ENCODE peak calls at places on chromosomes 12 and 14, in four cellular contexts. K, C, A and R are unnamed samples.

GRCh38 chr12:92094751-92095161 is 50.9 kb downstream of the BTG1 start:
- DNase-seq in K (no peak), C (no peak), A (no peak), R (peak)

GRCh38 chr12:26701604-26702215 is 131.3 kb downstream of the ITPR2 start:
- DNase-seq in K (no peak), C (no peak), A (peak), R (peak)

GRCh38 chr12:116123511-116124258 is 153.8 kb downstream of the MED13L start:
- DNase-seq in K (no peak), C (no peak), A (peak), R (peak)

GRCh38 chr12:24997970-24998582 is 49.2 kb upstream of the BCAT1 start:
- DNase-seq in K (peak), C (no peak), A (no peak), R (peak)

GRCh38 chr12:57889541-57889989 is 43.0 kb upstream of the CTDSP2 start:
- DNase-seq in K (no peak), C (no peak), A (no peak), R (peak)

GRCh38 chr12:94148841-94149780 is 734 bp downstream of the PLXNC1 start:
- DNase-seq in K (no peak), C (no peak), A (no peak), R (peak)

GRCh38 chr12:104615048-104615561 is 158.4 kb downstream of the CHST11 start:
- DNase-seq in K (no peak), C (no peak), A (no peak), R (no peak)

GRCh38 chr12:103505371-103506236 is 9.8 kb upstream of the C12orf42 start:
- DNase-seq in K (peak), C (no peak), A (no peak), R (no peak)

GRCh38 chr12:39443704-39444234 is 849 bp upstream of the KIF21A start:
- DNase-seq in K (no peak), C (no peak), A (no peak), R (no peak)

GRCh38 chr12:101855364-101855884 is 22.0 kb upstream of the DRAM1 start:
- DNase-seq in K (no peak), C (no peak), A (peak), R (peak)

GRCh38 chr14:35242599-35243311 is 49.4 kb upstream of the PSMA6 start:
- DNase-seq in K (no peak), C (no peak), A (no peak), R (no peak)

GRCh38 chr12:49336645-49337584 is at the start of gene C1QL4:
- DNase-seq in K (no peak), C (no peak), A (peak), R (peak)

GRCh38 chr12:65878540-65878939 is 54.3 kb downstream of the HMGA2 start:
- DNase-seq in K (no peak), C (no peak), A (no peak), R (no peak)

GRCh38 chr14:32073537-32074189 is 3.4 kb upstream of the ARHGAP5 start:
- DNase-seq in K (peak), C (no peak), A (peak), R (peak)

GRCh38 chr12:47209014-47209413 is 129.3 kb upstream of the AMIGO2 start:
- DNase-seq in K (no peak), C (no peak), A (no peak), R (no peak)

GRCh38 chr14:105864116-105864515 is 337.7 kb downstream of the TMEM121 start:
- DNase-seq in K (no peak), C (no peak), A (no peak), R (no peak)

GRCh38 chr14:31982642-31983041 is 94.5 kb upstream of the ARHGAP5 start:
- DNase-seq in K (no peak), C (no peak), A (no peak), R (no peak)

GRCh38 chr12:112121780-112122565 is 3.4 kb upstream of the TRAFD1 start:
- DNase-seq in K (no peak), C (no peak), A (peak), R (peak)

GRCh38 chr12:120439646-120440247 is 1.8 kb downstream of the COX6A1 start:
- DNase-seq in K (peak), C (no peak), A (peak), R (peak)

GRCh38 chr12:47558625-47559345 is 147.0 kb downstream of the RPAP3 start:
- DNase-seq in K (no peak), C (no peak), A (no peak), R (no peak)

GRCh38 chr14:94144765-94145164 is 15.4 kb upstream of the IFI27L2 start:
- DNase-seq in K (no peak), C (no peak), A (no peak), R (no peak)

GRCh38 chr12:108856428-108857157 is 790 bp downstream of the SSH1 start:
- DNase-seq in K (no peak), C (no peak), A (peak), R (peak)

GRCh38 chr12:57569858-57570257 is 20.0 kb downstream of the KIF5A start:
- DNase-seq in K (no peak), C (no peak), A (no peak), R (no peak)

GRCh38 chr14:55850803-55851202 is 267.4 kb upstream of the PELI2 start:
- DNase-seq in K (no peak), C (no peak), A (no peak), R (peak)

GRCh38 chr12:49362077-49362476 is 5.2 kb upstream of the SPATS2 start:
- DNase-seq in K (no peak), C (no peak), A (no peak), R (no peak)

DNA sequence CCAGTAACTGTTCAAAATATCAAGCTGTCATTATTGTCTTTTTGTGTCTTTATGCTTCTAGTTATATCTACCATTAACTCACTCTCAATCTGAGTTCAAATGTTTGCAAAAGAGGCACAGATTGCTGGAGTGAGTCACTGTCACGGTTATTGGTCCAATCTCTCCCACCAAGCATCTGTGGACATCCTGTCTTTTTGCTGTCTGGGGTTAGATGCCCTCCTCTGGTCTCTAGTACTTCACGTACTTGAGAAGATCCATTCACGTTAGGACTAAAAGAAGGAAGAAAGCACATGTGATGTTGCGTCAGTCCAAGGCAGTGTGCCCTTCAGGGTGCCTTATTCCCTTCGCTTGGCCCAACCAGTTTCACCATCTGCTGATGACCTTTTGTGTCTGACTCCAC is 72.2 kb upstream of the STXBP6 start:
- DNase-seq in K (no peak), C (no peak), A (no peak), R (no peak)
- TF ChIP-seq CHD1 in K (no peak), C (no peak), A (no peak), R (no peak)

DNA sequence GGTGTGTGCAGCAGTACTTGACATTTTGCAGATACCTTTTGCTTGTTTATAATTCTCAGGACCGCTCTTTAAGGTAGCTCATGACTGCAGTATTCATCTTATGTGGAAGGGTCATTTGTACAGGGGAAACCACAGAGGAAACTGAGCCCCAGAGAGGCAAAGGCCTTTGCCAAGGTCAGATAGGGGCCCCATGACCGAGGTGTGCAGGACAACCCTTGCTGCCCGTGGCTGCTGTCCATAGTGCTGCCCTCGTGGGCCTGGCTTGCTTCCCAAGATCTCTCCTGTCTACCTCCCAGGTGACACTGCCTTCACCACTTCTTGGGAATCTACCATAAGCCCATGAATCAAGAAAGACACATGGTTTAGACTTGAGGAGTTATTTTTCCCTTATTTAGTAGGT is 198.7 kb upstream of the BCL2L14 start:
- DNase-seq in K (no peak), C (no peak), A (no peak), R (no peak)
- TF ChIP-seq CHD1 in K (no peak), C (no peak), A (no peak), R (no peak)

GRCh38 chr12:119206348-119207075 is 27.8 kb downstream of the HSPB8 start:
- DNase-seq in K (no peak), C (no peak), A (no peak), R (no peak)
- TF ChIP-seq CHD1 in K (no peak), C (no peak), A (no peak), R (no peak)

GRCh38 chr12:124434364-124434763 is 133.0 kb downstream of the NCOR2 start:
- DNase-seq in K (no peak), C (peak), A (no peak), R (no peak)

GRCh38 chr12:124433906-124434305 is 133.5 kb downstream of the NCOR2 start:
- DNase-seq in K (no peak), C (no peak), A (no peak), R (no peak)

GRCh38 chr12:124433147-124433874 is 134.1 kb downstream of the NCOR2 start:
- DNase-seq in K (no peak), C (no peak), A (no peak), R (no peak)

GRCh38 chr12:124430491-124430890 is 135.6 kb downstream of the RFLNA start:
- DNase-seq in K (no peak), C (no peak), A (no peak), R (no peak)

DNA sequence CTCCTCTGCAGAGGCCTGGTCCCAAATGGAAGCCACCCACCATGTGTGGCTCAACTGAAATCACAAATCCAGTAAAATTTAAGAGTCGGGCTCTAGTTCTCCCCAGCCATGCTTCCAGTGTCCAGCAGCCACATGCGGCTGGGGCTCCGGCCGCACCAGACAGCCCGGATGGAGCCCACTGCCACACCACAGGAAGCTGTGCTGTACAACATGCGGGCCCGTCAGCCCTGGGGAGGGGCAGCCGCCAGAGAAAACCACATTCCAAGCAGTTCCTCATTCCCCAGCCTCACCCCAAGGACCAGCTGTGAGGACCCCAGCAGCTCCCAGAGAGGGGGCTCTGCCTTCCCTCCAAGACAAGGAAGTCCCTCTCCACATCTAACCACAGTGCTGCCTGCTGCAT is 135.0 kb downstream of the NCOR2 start:
- DNase-seq in K (no peak), C (no peak), A (no peak), R (no peak)
- TF ChIP-seq CHD1 in K (no peak), C (no peak), A (no peak), R (no peak)

GRCh38 chr14:22563987-22564386 is 25.0 kb downstream of the DAD1 start:
- DNase-seq in K (peak), C (no peak), A (no peak), R (no peak)

GRCh38 chr14:22561366-22561660 is 27.7 kb downstream of the DAD1 start:
- DNase-seq in K (no peak), C (no peak), A (no peak), R (no peak)

GRCh38 chr14:22564463-22564862 is 24.6 kb downstream of the DAD1 start:
- DNase-seq in K (no peak), C (no peak), A (no peak), R (no peak)

GRCh38 chr14:22560638-22561365 is 28.2 kb downstream of the DAD1 start:
- DNase-seq in K (no peak), C (no peak), A (peak), R (no peak)

DNA sequence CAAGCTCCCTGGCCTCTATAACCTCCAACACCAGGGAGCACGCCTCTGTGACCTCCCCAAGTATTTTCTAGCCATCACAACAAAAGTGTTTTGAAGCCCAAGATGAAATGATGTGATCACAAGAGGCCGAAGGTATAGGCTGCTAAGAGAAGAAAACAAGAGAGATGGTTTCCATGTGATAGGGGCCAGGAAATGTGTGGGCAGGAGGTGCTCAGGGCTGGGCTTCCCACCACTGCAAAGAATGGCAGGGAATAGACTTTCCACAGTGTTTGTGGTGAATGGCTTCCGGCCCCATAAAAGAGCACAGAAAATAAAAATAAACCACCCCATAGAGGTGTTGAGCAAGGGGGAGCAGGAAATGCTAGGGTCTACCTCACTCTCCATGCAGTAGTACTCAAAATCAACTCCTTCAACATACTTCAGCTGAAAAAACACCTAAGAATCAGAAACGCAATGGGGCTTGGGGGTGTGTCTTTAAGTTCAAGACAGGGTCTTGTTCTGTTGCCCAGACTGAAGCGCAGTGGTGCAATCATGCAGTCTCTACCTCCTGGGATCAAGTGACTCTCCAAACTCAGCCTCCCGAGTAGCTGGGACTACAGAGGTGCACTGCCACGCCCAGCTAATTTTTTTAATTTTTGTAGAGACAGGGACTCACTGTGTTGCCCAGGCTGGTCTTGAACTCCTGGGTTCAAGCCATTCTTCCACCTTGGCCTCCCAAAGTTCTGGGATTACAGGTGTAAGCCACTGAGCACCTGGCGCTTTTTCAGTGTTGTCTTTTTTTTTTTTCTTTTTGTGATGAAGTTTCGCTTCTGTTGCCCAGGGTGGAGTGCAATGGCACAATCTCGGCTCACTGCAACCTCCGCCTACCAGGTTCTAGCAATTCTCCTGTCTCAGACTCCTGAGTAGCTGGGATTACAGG is 27.1 kb downstream of the DAD1 start:
- DNase-seq in K (peak), C (no peak), A (peak), R (no peak)
- TF ChIP-seq CHD1 in K (no peak), C (no peak), A (no peak), R (no peak)

GRCh38 chr12:82627799-82628198 is 58.9 kb upstream of the TMTC2 start:
- DNase-seq in K (no peak), C (no peak), A (no peak), R (peak)
- TF ChIP-seq CHD1 in K (no peak), C (no peak), A (no peak), R (no peak)